ENCODE peak calls at places on chromosome X, in seven cellular contexts. K is left lung, I is T-helper 17 cell, W is Panc1, S is Right ventricle myocardium inferior, D is aorta, P is lower lobe of right lung. Q is an unnamed sample.

GRCh38 chrX:38500886-38501285 is 60.5 kb upstream of the TSPAN7 start:
- ATAC-seq in K (no peak), I (no peak), W (no peak), S (no peak), D (no peak), P (no peak), Q (no peak)

GRCh38 chrX:39513836-39514235 is 583.9 kb downstream of the BCOR start:
- ATAC-seq in K (peak; percentile 14), I (no peak), W (no peak), S (no peak), D (no peak), P (no peak), Q (no peak)

GRCh38 chrX:118730500-118731247 is 3.3 kb downstream of the IL13RA1 start:
- ATAC-seq in K (no peak), I (no peak), W (no peak), S (no peak), D (no peak), P (no peak), Q (peak; percentile 38)

GRCh38 chrX:115232933-115233496 is 881 bp downstream of the LRCH2 start:
- ATAC-seq in K (peak; percentile 15), I (no peak), W (no peak), S (no peak), D (no peak), P (no peak), Q (no peak)

GRCh38 chrX:9917861-9918260 is 49.3 kb upstream of the CLDN34 start:
- ATAC-seq in K (no peak), I (no peak), W (no peak), S (no peak), D (no peak), P (no peak), Q (no peak)

GRCh38 chrX:37993857-37994619 is 12.3 kb upstream of the SYTL5 start:
- ATAC-seq in K (peak; percentile 51), I (peak; percentile 94), W (no peak), S (no peak), D (no peak), P (peak; percentile 43), Q (peak; percentile 45)

GRCh38 chrX:66900886-66901285 is 262.0 kb upstream of the EDA2R start:
- ATAC-seq in K (no peak), I (no peak), W (no peak), S (no peak), D (no peak), P (no peak), Q (no peak)

GRCh38 chrX:40090050-40090804 is 7.5 kb downstream of the BCOR start:
- ATAC-seq in K (peak; percentile 50), I (peak; percentile 20), W (peak; percentile 57), S (peak; percentile 24), D (peak; percentile 33), P (peak; percentile 58), Q (peak; percentile 19)

GRCh38 chrX:12610079-12610478 is 181.1 kb upstream of the PRPS2 start:
- ATAC-seq in K (no peak), I (no peak), W (no peak), S (no peak), D (no peak), P (peak; percentile 48), Q (peak; percentile 99)

GRCh38 chrX:65697915-65698796 is 30.7 kb downstream of the MSN start:
- ATAC-seq in K (peak; percentile 62), I (peak; percentile 79), W (no peak), S (peak; percentile 59), D (peak; percentile 46), P (peak; percentile 58), Q (peak; percentile 65)

GRCh38 chrX:70411475-70411874 is 11.6 kb upstream of the GDPD2 start:
- ATAC-seq in K (no peak), I (no peak), W (no peak), S (no peak), D (no peak), P (no peak), Q (no peak)

GRCh38 chrX:72079607-72080006 is 52.1 kb downstream of the RTL5 start:
- ATAC-seq in K (peak; percentile 62), I (no peak), W (no peak), S (peak; percentile 74), D (peak; percentile 24), P (peak; percentile 42), Q (peak; percentile 56)

GRCh38 chrX:13026877-13027652 is 17.4 kb downstream of the FAM9C start:
- ATAC-seq in K (no peak), I (peak; percentile 51), W (no peak), S (no peak), D (no peak), P (no peak), Q (no peak)

GRCh38 chrX:28591542-28591941 is 4.3 kb downstream of the IL1RAPL1 start:
- ATAC-seq in K (no peak), I (no peak), W (peak; percentile 57), S (no peak), D (no peak), P (no peak), Q (no peak)

GRCh38 chrX:3712870-3713224 is 602 bp downstream of the PRKX start:
- ATAC-seq in K (peak; percentile 30), I (no peak), W (peak; percentile 22), S (peak; percentile 23), D (peak; percentile 19), P (peak; percentile 51), Q (peak; percentile 30)

GRCh38 chrX:153780678-153781427 is at the start of gene SRPK3:
- ATAC-seq in K (no peak), I (no peak), W (peak; percentile 38), S (peak; percentile 75), D (peak; percentile 9), P (peak; percentile 12), Q (peak; percentile 2)

GRCh38 chrX:54529559-54530357 is at the start of gene GNL3L:
- ATAC-seq in K (peak; percentile 96), I (peak; percentile 88), W (peak; percentile 94), S (peak; percentile 96), D (peak; percentile 91), P (peak; percentile 95), Q (peak; percentile 92)

GRCh38 chrX:68695206-68695845 is 47.9 kb downstream of the STARD8 start:
- ATAC-seq in K (no peak), I (no peak), W (no peak), S (no peak), D (no peak), P (no peak), Q (no peak)

GRCh38 chrX:69556094-69557011 is 52.2 kb downstream of the NALF2 start:
- ATAC-seq in K (peak; percentile 92), I (no peak), W (no peak), S (peak; percentile 34), D (no peak), P (peak; percentile 87), Q (no peak)

Q was measured in esophagus mucosa.